ENCODE peak calls at places on chromosome X, in six cellular contexts. Y is GDM1; G is AG04449; H is psoas muscle; X is NCI-H460; N is activated CD4-positive, alpha-beta T cell treated with anti-CD3 and anti-CD28 coated beads, Interleukin-2, amount 10 ng/mL, durations not matched to agents 7 days and 5 days. Z is an unnamed sample.

GRCh38 chrX:47198026-47198686 is 4.5 kb downstream of the UBA1 start:
- DNase-seq in Y (no peak), G (no peak), H (no peak), X (no peak), N (no peak), Z (no peak)

GRCh38 chrX:155216940-155217450 is 735 bp downstream of the VBP1 start:
- DNase-seq in Y (no peak), G (no peak), H (no peak), X (no peak), N (no peak), Z (no peak)

GRCh38 chrX:41027388-41027787 is 57.9 kb upstream of the USP9X start:
- DNase-seq in Y (no peak), G (peak), H (no peak), X (peak), N (no peak), Z (no peak)

GRCh38 chrX:39836802-39837420 is 260.8 kb downstream of the BCOR start:
- DNase-seq in Y (peak), G (no peak), H (no peak), X (no peak), N (no peak), Z (no peak)

GRCh38 chrX:19846995-19847790 is 40.2 kb downstream of the SH3KBP1 start:
- DNase-seq in Y (no peak), G (peak), H (peak), X (no peak), N (no peak), Z (no peak)

GRCh38 chrX:19879181-19879580 is 8.2 kb downstream of the SH3KBP1 start:
- DNase-seq in Y (no peak), G (no peak), H (no peak), X (no peak), N (no peak), Z (no peak)

GRCh38 chrX:112636951-112637541 is 42.7 kb downstream of the LHFPL1 start:
- DNase-seq in Y (no peak), G (peak), H (no peak), X (no peak), N (no peak), Z (no peak)

GRCh38 chrX:129600981-129601424 is 53.8 kb downstream of the APLN start:
- DNase-seq in Y (no peak), G (no peak), H (no peak), X (peak), N (peak), Z (peak)

GRCh38 chrX:123833387-123833786 is 26.5 kb upstream of the XIAP start:
- DNase-seq in Y (peak), G (no peak), H (no peak), X (peak), N (peak), Z (peak)

GRCh38 chrX:132023117-132023895 is at the start of gene STK26:
- DNase-seq in Y (peak), G (no peak), H (peak), X (peak), N (peak), Z (peak)

GRCh38 chrX:118022803-118023202 is 93.8 kb downstream of the KLHL13 start:
- DNase-seq in Y (no peak), G (no peak), H (no peak), X (no peak), N (no peak), Z (no peak)

GRCh38 chrX:102154900-102155805 is 624 bp downstream of the BEX5 start:
- DNase-seq in Y (no peak), G (no peak), H (no peak), X (no peak), N (peak), Z (no peak)

Z was measured in LoVo.